ENCODE peak calls at places on chromosomes 12 and 14, in eight cellular contexts. W, O, R, Z, U, G, M and X are unnamed samples. For H3K4me1, the result is how much of the 10 kb centered on the place peaks cover.

GRCh38 chr12:107330901-107331431 is 237.6 kb upstream of the CRY1 start:
- DNase-seq in W (no peak), O (no peak), R (no peak), Z (no peak), U (no peak), G (no peak), M (no peak), X (no peak)

GRCh38 chr12:68977909-68978610 is 45.1 kb upstream of the CPM start:
- DNase-seq in W (no peak), O (no peak), R (no peak), Z (no peak), U (no peak), G (no peak), M (no peak), X (no peak)

GRCh38 chr12:3680919-3681594 is 71.9 kb downstream of the CRACR2A start:
- DNase-seq in W (no peak), O (peak), R (peak), Z (peak), U (peak), G (no peak), M (no peak), X (peak)

GRCh38 chr14:92863281-92863680 is 59.7 kb upstream of the CHGA start:
- DNase-seq in W (no peak), O (no peak), R (no peak), Z (no peak), U (no peak), G (no peak), M (no peak), X (no peak)

GRCh38 chr12:44930972-44931600 is 55.0 kb upstream of the NELL2 start:
- DNase-seq in W (peak), O (no peak), R (no peak), Z (no peak), U (no peak), G (no peak), M (peak), X (no peak)

GRCh38 chr12:11725616-11726015 is 76.1 kb downstream of the ETV6 start:
- DNase-seq in W (no peak), O (no peak), R (no peak), Z (no peak), U (no peak), G (no peak), M (peak), X (no peak)

GRCh38 chr12:67469666-67470065 is 178.9 kb upstream of the DYRK2 start:
- DNase-seq in W (no peak), O (no peak), R (no peak), Z (peak), U (no peak), G (no peak), M (no peak), X (peak)

GRCh38 chr12:14919455-14919854 is 18.9 kb downstream of the ERP27 start:
- DNase-seq in W (no peak), O (no peak), R (no peak), Z (no peak), U (no peak), G (no peak), M (no peak), X (no peak)

GRCh38 chr14:97709552-97709951 is 912.4 kb downstream of the VRK1 start:
- DNase-seq in W (no peak), O (no peak), R (no peak), Z (no peak), U (peak), G (peak), M (no peak), X (peak)

GRCh38 chr14:90281766-90282165 is 25.4 kb downstream of the PSMC1 start:
- DNase-seq in W (no peak), O (no peak), R (no peak), Z (no peak), U (no peak), G (no peak), M (no peak), X (no peak)

GRCh38 chr12:88893801-88894200 is 313.5 kb upstream of the KITLG start:
- DNase-seq in W (no peak), O (no peak), R (no peak), Z (no peak), U (no peak), G (no peak), M (peak), X (no peak)

GRCh38 chr12:130547480-130548155 is 168.5 kb downstream of the RIMBP2 start:
- DNase-seq in W (no peak), O (no peak), R (no peak), Z (no peak), U (no peak), G (no peak), M (no peak), X (no peak)

DNA sequence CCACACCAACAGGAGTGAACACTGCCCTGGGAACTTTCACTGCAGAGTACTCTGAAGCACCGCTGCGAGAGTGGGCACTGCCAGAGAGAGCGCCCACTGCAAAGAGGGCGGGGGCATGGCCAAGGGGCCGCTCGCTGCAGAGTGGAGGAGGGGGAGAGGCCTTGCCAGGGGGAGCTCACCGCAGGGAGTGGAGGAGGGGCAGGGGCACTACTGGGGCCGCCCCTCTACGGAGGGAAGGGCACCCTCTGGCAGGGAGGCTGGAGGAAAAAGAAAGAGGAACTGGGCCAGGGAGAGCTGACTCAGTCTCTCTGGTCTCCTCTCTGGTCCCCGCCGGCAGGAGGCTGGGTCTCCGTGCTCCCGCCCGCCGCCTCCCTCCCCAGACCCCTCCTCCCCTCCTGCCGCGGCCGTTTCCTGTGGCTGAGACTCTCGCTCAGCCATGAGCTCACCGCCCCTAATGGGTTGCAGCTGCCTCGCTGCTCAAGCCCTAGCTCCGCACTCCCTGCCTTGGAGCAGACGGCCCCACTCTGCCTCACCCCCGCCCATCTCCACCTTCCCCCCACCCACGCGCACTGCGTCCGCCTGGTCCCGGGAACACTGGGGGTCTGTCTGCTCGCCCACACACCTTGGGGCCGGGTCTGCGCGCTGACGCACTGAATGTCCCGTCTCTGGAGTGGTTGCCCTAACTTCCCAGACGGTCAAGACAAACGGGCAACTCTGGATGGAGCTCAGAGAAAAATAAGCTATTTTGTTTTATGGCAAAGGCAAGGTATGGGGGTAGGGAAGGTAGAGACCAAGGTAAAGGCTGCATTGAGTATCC is 1.3 kb downstream of the ARHGEF40 start:
- DNase-seq in W (peak), O (peak), R (peak), Z (peak), U (peak), G (peak), M (peak), X (peak)
- TF ChIP-seq POLR2A in W (no peak), O (no peak), R (peak), Z (peak), U (peak), G (no peak), M (peak), X (no peak)

GRCh38 chr14:69666698-69667211 is 55.4 kb downstream of the SUSD6 start:
- DNase-seq in W (peak), O (no peak), R (no peak), Z (no peak), U (no peak), G (no peak), M (peak), X (peak)

GRCh38 chr14:69665596-69665995 is 54.2 kb downstream of the SUSD6 start:
- DNase-seq in W (no peak), O (no peak), R (no peak), Z (no peak), U (no peak), G (no peak), M (no peak), X (no peak)

GRCh38 chr14:69664865-69665526 is 53.6 kb downstream of the SUSD6 start:
- DNase-seq in W (no peak), O (no peak), R (no peak), Z (peak), U (no peak), G (no peak), M (no peak), X (peak)

GRCh38 chr14:69667938-69668336 is 56.5 kb downstream of the SUSD6 start:
- DNase-seq in W (no peak), O (no peak), R (no peak), Z (no peak), U (no peak), G (peak), M (no peak), X (no peak)

DNA sequence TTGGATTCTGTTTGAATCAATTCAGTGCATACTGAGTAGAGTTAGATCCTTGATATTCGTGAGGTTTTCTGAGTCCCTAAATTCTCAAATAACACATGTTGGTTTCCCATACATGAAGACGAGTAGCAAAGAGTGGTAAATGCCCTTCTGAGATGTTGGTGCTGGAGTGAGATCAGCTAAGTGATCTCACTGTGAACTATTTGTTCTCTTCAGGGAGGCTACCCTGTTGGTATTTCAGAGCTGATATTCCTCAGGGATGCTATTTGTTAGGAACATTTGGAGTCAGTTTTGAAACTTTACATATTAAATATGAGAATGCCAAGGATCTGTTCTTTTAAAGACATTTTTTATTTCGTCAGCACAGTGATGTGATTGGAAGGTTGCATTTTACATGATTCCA is 54.7 kb downstream of the SUSD6 start:
- DNase-seq in W (no peak), O (no peak), R (no peak), Z (no peak), U (no peak), G (no peak), M (no peak), X (no peak)
- H3K4me1 ChIP-seq in W (half or more), O (under half), R (half or more), Z (half or more), U (half or more), G (under half), M (under half), X (half or more)

DNA sequence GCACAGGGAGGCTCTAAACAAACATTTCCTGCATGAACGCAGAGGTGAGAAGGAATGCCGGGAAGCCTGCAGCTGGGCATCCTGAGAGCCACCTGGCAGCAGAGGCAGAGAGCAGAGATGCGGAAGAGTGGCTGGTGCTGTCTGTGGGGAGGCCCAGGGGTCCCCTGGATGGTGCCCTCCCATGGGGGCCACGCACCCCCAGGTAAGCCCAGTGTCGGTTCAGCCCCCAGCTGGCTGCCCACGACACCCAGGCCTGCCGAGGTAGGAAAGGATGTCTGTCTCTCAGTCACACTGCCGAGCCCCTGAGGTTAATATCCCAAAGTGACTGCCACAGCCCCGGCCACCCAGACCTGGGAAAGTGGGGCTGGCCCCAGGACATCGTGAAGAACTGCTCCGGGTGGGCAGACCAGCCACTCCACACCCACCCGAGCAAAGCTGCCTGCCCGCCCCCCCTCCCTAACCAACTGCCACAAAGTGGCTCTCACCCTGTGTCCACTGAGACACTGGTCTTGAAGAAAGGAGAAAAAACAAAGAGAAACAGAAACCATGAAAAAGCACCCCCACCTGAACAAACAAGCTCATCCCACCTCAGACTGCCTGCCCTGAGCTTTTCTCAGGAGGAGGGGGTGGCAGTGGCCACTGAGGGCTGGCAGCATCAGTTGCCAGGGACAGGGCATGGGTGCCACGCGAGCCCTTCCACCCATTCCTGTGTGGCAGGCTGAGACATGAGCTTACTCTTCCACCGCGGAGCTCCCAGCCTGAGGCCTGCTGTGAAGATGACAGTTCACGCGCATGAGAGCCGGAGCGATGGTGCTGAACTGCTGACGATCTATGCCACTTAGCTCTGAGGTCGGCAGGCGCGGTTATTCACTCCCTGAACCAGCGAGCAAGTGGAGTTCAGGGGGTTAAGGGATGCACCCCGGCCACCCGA is 40.8 kb downstream of the CCDC88C start:
- DNase-seq in W (no peak), O (no peak), R (no peak), Z (no peak), U (no peak), G (no peak), M (no peak), X (no peak)
- TF ChIP-seq POLR2A in W (no peak), O (no peak), R (no peak), Z (no peak), U (no peak), G (no peak), M (no peak), X (no peak)

GRCh38 chr14:76954791-76955190 is 73.7 kb downstream of the IRF2BPL start:
- DNase-seq in W (no peak), O (no peak), R (no peak), Z (no peak), U (no peak), G (no peak), M (no peak), X (no peak)

GRCh38 chr14:76957224-76957881 is 71.2 kb downstream of the IRF2BPL start:
- DNase-seq in W (no peak), O (no peak), R (no peak), Z (no peak), U (no peak), G (no peak), M (no peak), X (peak)

GRCh38 chr14:76956253-76957090 is 72.0 kb downstream of the IRF2BPL start:
- DNase-seq in W (peak), O (peak), R (peak), Z (peak), U (peak), G (peak), M (peak), X (peak)

GRCh38 chr14:76954371-76954770 is 74.1 kb downstream of the IRF2BPL start:
- DNase-seq in W (no peak), O (no peak), R (no peak), Z (no peak), U (no peak), G (no peak), M (no peak), X (no peak)

DNA sequence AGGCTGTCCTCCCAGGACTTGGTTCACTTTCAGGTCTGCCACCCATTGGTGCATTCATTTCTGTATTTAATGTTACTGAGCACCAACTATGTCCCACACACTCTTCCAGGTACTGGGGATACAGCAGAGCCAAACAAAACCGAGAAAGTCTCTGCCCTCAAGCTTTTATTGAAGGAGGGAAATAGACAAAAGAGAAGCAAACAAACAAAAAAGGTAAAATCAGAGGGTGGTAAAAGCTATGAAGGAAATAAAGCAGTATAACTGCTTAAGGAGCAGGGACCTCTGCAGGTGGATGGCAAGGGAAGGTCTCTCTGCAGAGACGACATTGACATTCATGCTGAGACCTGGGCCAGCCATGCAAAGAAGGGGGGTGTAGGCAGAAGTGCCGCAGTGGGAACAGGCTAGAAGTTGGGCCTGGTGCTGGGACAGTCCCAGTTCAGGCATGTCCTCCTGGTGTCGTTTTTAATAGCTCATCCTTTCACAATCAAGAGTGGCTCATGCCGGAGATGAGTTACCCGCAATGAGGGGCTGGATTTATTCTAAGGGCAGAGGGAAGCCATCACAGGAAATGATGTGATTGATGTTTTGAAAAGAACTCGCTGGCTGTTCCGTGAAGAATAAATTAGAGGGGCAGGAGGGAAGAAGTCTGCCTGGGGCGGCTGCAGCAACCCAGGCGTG is 72.8 kb downstream of the IRF2BPL start:
- DNase-seq in W (no peak), O (no peak), R (no peak), Z (peak), U (no peak), G (peak), M (peak), X (peak)
- H3K4me1 ChIP-seq in W (half or more), O (under half), R (half or more), Z (half or more), U (under half), G (under half), M (under half), X (under half)

GRCh38 chr14:21205678-21206581 is 50.1 kb upstream of the OR5AU1 start:
- DNase-seq in W (no peak), O (no peak), R (no peak), Z (no peak), U (no peak), G (no peak), M (no peak), X (no peak)
- TF ChIP-seq POLR2A in W (no peak), O (no peak), R (no peak), Z (no peak), U (no peak), G (no peak), M (no peak), X (no peak)

GRCh38 chr14:52075371-52075770 is 6.5 kb upstream of the NID2 start:
- DNase-seq in W (no peak), O (no peak), R (no peak), Z (no peak), U (no peak), G (no peak), M (no peak), X (no peak)
- H3K4me1 ChIP-seq in W (under half), O (under half), R (under half), Z (under half), U (under half), G (under half), M (under half), X (half or more)

GRCh38 chr12:94175763-94176660 is 27.6 kb downstream of the PLXNC1 start:
- DNase-seq in W (no peak), O (no peak), R (no peak), Z (no peak), U (no peak), G (peak), M (peak), X (no peak)

GRCh38 chr12:94180558-94181296 is 32.4 kb downstream of the PLXNC1 start:
- DNase-seq in W (no peak), O (no peak), R (no peak), Z (no peak), U (no peak), G (no peak), M (no peak), X (no peak)

GRCh38 chr12:94178054-94178453 is 29.7 kb downstream of the PLXNC1 start:
- DNase-seq in W (no peak), O (no peak), R (no peak), Z (no peak), U (no peak), G (no peak), M (no peak), X (no peak)

GRCh38 chr12:94179723-94180122 is 31.3 kb downstream of the PLXNC1 start:
- DNase-seq in W (no peak), O (no peak), R (no peak), Z (no peak), U (no peak), G (no peak), M (no peak), X (no peak)

DNA sequence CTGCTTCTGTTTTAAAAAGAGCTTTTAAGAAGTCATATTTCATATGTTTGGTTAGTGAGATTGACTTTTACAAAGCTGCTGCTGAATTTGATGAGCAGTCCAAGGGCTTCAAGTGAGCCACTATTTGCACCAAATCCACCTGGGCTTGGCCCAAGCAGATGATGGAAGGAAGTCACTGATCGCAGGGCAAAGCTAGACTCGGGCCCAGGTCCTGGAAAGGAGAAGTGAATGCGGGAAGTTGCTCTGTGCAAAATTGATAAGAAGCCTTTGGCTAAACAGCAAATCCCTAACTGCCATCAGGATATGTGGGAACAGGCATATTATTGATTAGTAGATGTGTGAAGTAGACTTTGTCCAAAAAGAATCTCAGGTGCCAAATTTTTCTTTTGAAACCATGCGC is 30.5 kb downstream of the PLXNC1 start:
- DNase-seq in W (no peak), O (no peak), R (no peak), Z (no peak), U (no peak), G (no peak), M (no peak), X (no peak)
- TF ChIP-seq POLR2A in W (no peak), O (no peak), R (no peak), Z (no peak), U (no peak), G (no peak), M (no peak), X (no peak)